ENCODE peak calls at places on chromosomes 12 and 14, in seven cellular contexts. One of them, this sample, is unnamed.

GRCh38 chr14:71905031-71905430 is 27.2 kb upstream of the RGS6 start:
- DNase-seq in H1: no peak
- DNase-seq in H9: no peak
- DNase-seq in trophoblast cell: no peak
- DNase-seq in IMR-90: no peak
- DNase-seq in mesenchymal stem cell: no peak
- DNase-seq in neuronal stem cell: no peak
- DNase-seq in this sample: no peak

GRCh38 chr14:42869681-42870080 is 1263.0 kb downstream of the LRFN5 start:
- DNase-seq in H1: no peak
- DNase-seq in H9: no peak
- DNase-seq in trophoblast cell: no peak
- DNase-seq in IMR-90: peak; percentile 86
- DNase-seq in mesenchymal stem cell: no peak
- DNase-seq in neuronal stem cell: no peak
- DNase-seq in this sample: no peak

GRCh38 chr14:53715390-53715730 is 241.3 kb downstream of the BMP4 start:
- DNase-seq in H1: no peak
- DNase-seq in H9: no peak
- DNase-seq in trophoblast cell: no peak
- DNase-seq in IMR-90: peak; percentile 28
- DNase-seq in mesenchymal stem cell: peak; percentile 73
- DNase-seq in neuronal stem cell: no peak
- DNase-seq in this sample: no peak

GRCh38 chr12:56413392-56413791 is 35.8 kb downstream of the TIMELESS start:
- DNase-seq in H1: no peak
- DNase-seq in H9: peak; percentile 60
- DNase-seq in trophoblast cell: no peak
- DNase-seq in IMR-90: no peak
- DNase-seq in mesenchymal stem cell: no peak
- DNase-seq in neuronal stem cell: no peak
- DNase-seq in this sample: no peak

GRCh38 chr12:32671930-32672785 is 6.9 kb upstream of the DNM1L start:
- DNase-seq in H1: no peak
- DNase-seq in H9: peak; percentile 59
- DNase-seq in trophoblast cell: no peak
- DNase-seq in IMR-90: peak; percentile 83
- DNase-seq in mesenchymal stem cell: peak; percentile 65
- DNase-seq in neuronal stem cell: peak; percentile 24
- DNase-seq in this sample: peak; percentile 70

GRCh38 chr12:46065412-46066166 is 75.2 kb upstream of the SCAF11 start:
- DNase-seq in H1: no peak
- DNase-seq in H9: no peak
- DNase-seq in trophoblast cell: no peak
- DNase-seq in IMR-90: no peak
- DNase-seq in mesenchymal stem cell: no peak
- DNase-seq in neuronal stem cell: no peak
- DNase-seq in this sample: no peak

GRCh38 chr14:34423445-34423844 is 38.6 kb downstream of the SPTSSA start:
- DNase-seq in H1: no peak
- DNase-seq in H9: no peak
- DNase-seq in trophoblast cell: no peak
- DNase-seq in IMR-90: no peak
- DNase-seq in mesenchymal stem cell: no peak
- DNase-seq in neuronal stem cell: no peak
- DNase-seq in this sample: no peak

GRCh38 chr12:103739546-103739945 is 101.5 kb downstream of the NT5DC3 start:
- DNase-seq in H1: no peak
- DNase-seq in H9: no peak
- DNase-seq in trophoblast cell: no peak
- DNase-seq in IMR-90: no peak
- DNase-seq in mesenchymal stem cell: no peak
- DNase-seq in neuronal stem cell: no peak
- DNase-seq in this sample: no peak

GRCh38 chr12:125267114-125267513 is 201.9 kb downstream of the AACS start:
- DNase-seq in H1: no peak
- DNase-seq in H9: no peak
- DNase-seq in trophoblast cell: no peak
- DNase-seq in IMR-90: no peak
- DNase-seq in mesenchymal stem cell: no peak
- DNase-seq in neuronal stem cell: no peak
- DNase-seq in this sample: no peak

GRCh38 chr12:24719293-24719721 is 229.6 kb downstream of the BCAT1 start:
- DNase-seq in H1: no peak
- DNase-seq in H9: no peak
- DNase-seq in trophoblast cell: peak; percentile 6
- DNase-seq in IMR-90: peak; percentile 78
- DNase-seq in mesenchymal stem cell: peak; percentile 78
- DNase-seq in neuronal stem cell: no peak
- DNase-seq in this sample: no peak

GRCh38 chr12:66087365-66087943 is 43.1 kb downstream of the LLPH start:
- DNase-seq in H1: peak; percentile 71
- DNase-seq in H9: peak; percentile 60
- DNase-seq in trophoblast cell: peak; percentile 64
- DNase-seq in IMR-90: peak; percentile 88
- DNase-seq in mesenchymal stem cell: peak; percentile 76
- DNase-seq in neuronal stem cell: peak; percentile 46
- DNase-seq in this sample: peak; percentile 70

GRCh38 chr12:119593578-119594398 is at the start of gene TMEM233:
- DNase-seq in H1: peak; percentile 73
- DNase-seq in H9: peak; percentile 67
- DNase-seq in trophoblast cell: no peak
- DNase-seq in IMR-90: no peak
- DNase-seq in mesenchymal stem cell: no peak
- DNase-seq in neuronal stem cell: peak; percentile 51
- DNase-seq in this sample: peak; percentile 41

GRCh38 chr12:11576104-11576503 is 73.4 kb upstream of the ETV6 start:
- DNase-seq in H1: no peak
- DNase-seq in H9: no peak
- DNase-seq in trophoblast cell: no peak
- DNase-seq in IMR-90: peak; percentile 48
- DNase-seq in mesenchymal stem cell: peak; percentile 44
- DNase-seq in neuronal stem cell: no peak
- DNase-seq in this sample: peak; percentile 10

GRCh38 chr12:116954700-116955381 is 44.1 kb downstream of the FBXW8 start:
- DNase-seq in H1: no peak
- DNase-seq in H9: no peak
- DNase-seq in trophoblast cell: no peak
- DNase-seq in IMR-90: no peak
- DNase-seq in mesenchymal stem cell: no peak
- DNase-seq in neuronal stem cell: no peak
- DNase-seq in this sample: no peak

GRCh38 chr12:4286228-4286627 is 12.7 kb downstream of the CCND2 start:
- DNase-seq in H1: no peak
- DNase-seq in H9: no peak
- DNase-seq in trophoblast cell: no peak
- DNase-seq in IMR-90: no peak
- DNase-seq in mesenchymal stem cell: no peak
- DNase-seq in neuronal stem cell: no peak
- DNase-seq in this sample: no peak

GRCh38 chr14:101475468-101476257 is 85.6 kb upstream of the DIO3 start:
- DNase-seq in H1: no peak
- DNase-seq in H9: peak; percentile 19
- DNase-seq in trophoblast cell: no peak
- DNase-seq in IMR-90: peak; percentile 81
- DNase-seq in mesenchymal stem cell: no peak
- DNase-seq in neuronal stem cell: no peak
- DNase-seq in this sample: no peak

GRCh38 chr14:52481864-52482263 is 70.4 kb downstream of the TXNDC16 start:
- DNase-seq in H1: no peak
- DNase-seq in H9: no peak
- DNase-seq in trophoblast cell: no peak
- DNase-seq in IMR-90: no peak
- DNase-seq in mesenchymal stem cell: no peak
- DNase-seq in neuronal stem cell: no peak
- DNase-seq in this sample: no peak

GRCh38 chr14:52485350-52485960 is 66.8 kb downstream of the TXNDC16 start:
- DNase-seq in H1: no peak
- DNase-seq in H9: no peak
- DNase-seq in trophoblast cell: no peak
- DNase-seq in IMR-90: peak; percentile 2
- DNase-seq in mesenchymal stem cell: no peak
- DNase-seq in neuronal stem cell: no peak
- DNase-seq in this sample: no peak
- H3K18ac ChIP-seq in H1: no peak overlapping the region
- H3K18ac ChIP-seq in H9: no peak overlapping the region
- H3K18ac ChIP-seq in trophoblast cell: no peak overlapping the region
- H3K18ac ChIP-seq in IMR-90: no peak overlapping the region
- H3K18ac ChIP-seq in mesenchymal stem cell: no peak overlapping the region
- H3K18ac ChIP-seq in neuronal stem cell: no peak overlapping the region
- H3K18ac ChIP-seq in this sample: no peak overlapping the region

DNA sequence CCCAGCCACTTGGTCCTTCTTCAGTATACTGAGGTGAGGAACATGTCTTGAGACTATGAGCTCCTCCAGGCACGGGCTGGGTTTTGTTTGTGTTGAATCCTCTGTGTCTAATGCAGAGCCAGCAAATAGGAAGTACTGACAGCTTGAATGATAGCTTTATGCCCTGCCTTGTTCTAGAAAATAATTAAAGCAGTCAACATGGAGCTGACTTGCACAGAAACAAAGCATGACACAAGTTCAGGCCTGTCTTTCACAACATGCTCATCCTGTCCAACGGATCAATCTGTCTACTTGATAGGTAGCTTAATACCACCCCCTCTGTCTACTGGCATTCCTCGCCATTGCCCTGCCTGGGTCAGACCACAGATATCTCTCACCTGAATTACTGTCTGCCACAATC is 140.9 kb downstream of the ESRRB start:
- DNase-seq in H1: no peak
- DNase-seq in H9: no peak
- DNase-seq in trophoblast cell: no peak
- DNase-seq in IMR-90: no peak
- DNase-seq in mesenchymal stem cell: no peak
- DNase-seq in neuronal stem cell: no peak
- DNase-seq in this sample: no peak
- H4K8ac ChIP-seq in H1: no peak overlapping the region
- H4K8ac ChIP-seq in H9: no peak overlapping the region
- H4K8ac ChIP-seq in trophoblast cell: no peak overlapping the region
- H4K8ac ChIP-seq in IMR-90: no peak overlapping the region
- H4K8ac ChIP-seq in mesenchymal stem cell: no peak overlapping the region
- H4K8ac ChIP-seq in neuronal stem cell: no peak overlapping the region
- H4K8ac ChIP-seq in this sample: no peak overlapping the region

DNA sequence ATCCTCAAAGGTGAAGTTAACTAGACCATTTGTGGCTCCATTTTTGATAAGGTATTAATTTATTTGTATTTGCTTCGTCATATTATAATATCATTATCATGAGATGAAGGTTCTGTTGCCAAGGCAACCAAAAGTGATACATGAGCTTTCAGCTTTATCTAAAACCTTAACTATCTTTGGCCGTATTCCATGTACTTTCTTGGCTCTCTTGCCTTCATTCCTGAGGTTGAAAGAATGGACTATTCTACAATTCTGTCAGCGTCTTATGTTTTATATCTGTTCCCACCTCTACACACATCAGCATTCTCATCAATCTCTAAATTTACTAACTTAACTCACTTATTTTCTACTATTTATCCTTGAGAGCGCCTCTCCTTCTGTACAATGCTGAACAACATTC is 138.6 kb upstream of the DYRK2 start:
- DNase-seq in H1: no peak
- DNase-seq in H9: no peak
- DNase-seq in trophoblast cell: no peak
- DNase-seq in IMR-90: peak; percentile 15
- DNase-seq in mesenchymal stem cell: no peak
- DNase-seq in neuronal stem cell: no peak
- DNase-seq in this sample: no peak
- H3K18ac ChIP-seq in H1: no peak overlapping the region
- H3K18ac ChIP-seq in H9: no peak overlapping the region
- H3K18ac ChIP-seq in trophoblast cell: no peak overlapping the region
- H3K18ac ChIP-seq in IMR-90: no peak overlapping the region
- H3K18ac ChIP-seq in mesenchymal stem cell: no peak overlapping the region
- H3K18ac ChIP-seq in neuronal stem cell: no peak overlapping the region
- H3K18ac ChIP-seq in this sample: no peak overlapping the region

GRCh38 chr12:96587691-96588090 is 98.3 kb downstream of the CFAP54 start:
- DNase-seq in H1: no peak
- DNase-seq in H9: no peak
- DNase-seq in trophoblast cell: no peak
- DNase-seq in IMR-90: peak; percentile 22
- DNase-seq in mesenchymal stem cell: peak; percentile 26
- DNase-seq in neuronal stem cell: no peak
- DNase-seq in this sample: no peak

GRCh38 chr12:96585977-96586376 is 96.6 kb downstream of the CFAP54 start:
- DNase-seq in H1: no peak
- DNase-seq in H9: no peak
- DNase-seq in trophoblast cell: no peak
- DNase-seq in IMR-90: no peak
- DNase-seq in mesenchymal stem cell: no peak
- DNase-seq in neuronal stem cell: no peak
- DNase-seq in this sample: no peak

DNA sequence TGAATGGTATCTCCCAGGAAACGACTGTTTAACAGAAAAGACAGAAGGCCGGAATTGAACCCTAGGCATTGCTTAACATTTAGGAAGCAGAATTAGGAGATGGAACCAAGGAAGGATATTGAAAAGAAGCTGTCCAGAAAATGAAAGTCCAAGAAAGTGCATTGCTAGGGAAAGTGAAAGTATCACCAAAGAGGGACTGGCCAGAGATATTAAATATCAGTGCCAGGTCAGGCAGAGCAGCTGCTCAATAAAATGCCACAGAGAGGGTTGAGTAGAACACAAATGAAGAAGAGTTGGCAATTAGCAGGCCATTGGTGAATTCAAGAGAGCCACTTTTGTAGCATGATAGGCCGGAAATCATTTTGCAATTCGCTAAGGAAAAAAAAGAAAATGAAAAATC is 101.6 kb downstream of the CFAP54 start:
- DNase-seq in H1: no peak
- DNase-seq in H9: no peak
- DNase-seq in trophoblast cell: no peak
- DNase-seq in IMR-90: no peak
- DNase-seq in mesenchymal stem cell: no peak
- DNase-seq in neuronal stem cell: no peak
- DNase-seq in this sample: no peak
- H4K8ac ChIP-seq in H1: no peak overlapping the region
- H4K8ac ChIP-seq in H9: no peak overlapping the region
- H4K8ac ChIP-seq in trophoblast cell: no peak overlapping the region
- H4K8ac ChIP-seq in IMR-90: no peak overlapping the region
- H4K8ac ChIP-seq in mesenchymal stem cell: no peak overlapping the region
- H4K8ac ChIP-seq in neuronal stem cell: no peak overlapping the region
- H4K8ac ChIP-seq in this sample: no peak overlapping the region

DNA sequence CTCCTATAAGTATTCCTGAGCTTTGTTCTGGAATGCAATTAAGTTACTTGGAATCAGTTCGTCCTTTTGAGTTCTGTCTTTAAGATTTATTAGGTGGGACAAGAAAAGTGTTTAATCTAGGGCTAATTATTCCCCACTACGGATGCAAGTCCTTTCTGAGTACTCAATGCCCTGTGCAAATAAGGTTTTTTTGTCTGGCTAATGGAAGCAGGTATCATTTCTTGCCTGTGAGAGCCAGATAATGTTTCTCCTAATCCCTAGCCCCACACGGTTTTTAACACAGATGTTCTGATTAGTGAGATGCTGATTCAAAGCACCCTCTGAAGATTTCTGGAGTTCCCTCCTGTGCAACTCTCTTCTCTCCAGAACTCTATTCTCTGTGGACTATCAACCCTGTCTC is 296.6 kb upstream of the PRICKLE1 start:
- DNase-seq in H1: no peak
- DNase-seq in H9: no peak
- DNase-seq in trophoblast cell: no peak
- DNase-seq in IMR-90: no peak
- DNase-seq in mesenchymal stem cell: no peak
- DNase-seq in neuronal stem cell: no peak
- DNase-seq in this sample: peak; percentile 13
- H3K18ac ChIP-seq in H1: no peak overlapping the region
- H3K18ac ChIP-seq in H9: no peak overlapping the region
- H3K18ac ChIP-seq in trophoblast cell: no peak overlapping the region
- H3K18ac ChIP-seq in IMR-90: no peak overlapping the region
- H3K18ac ChIP-seq in mesenchymal stem cell: no peak overlapping the region
- H3K18ac ChIP-seq in neuronal stem cell: no peak overlapping the region
- H3K18ac ChIP-seq in this sample: peak overlapping the region; percentile 60

This sample was measured in mesendoderm.